ENCODE peak calls at places on chromosomes 5 and 9, in nine cellular contexts. G is GM03348; L is COR-L47; U is IMR-90; O is WTC11; Q is ascending aorta; R is activated CD4-positive, alpha-beta T cell treated with anti-CD3 and anti-CD28 coated beads, Interleukin-2, amount 10 ng/mL, durations not matched to agents 7 days and 5 days; C is LoVo; J is putamen. X is an unnamed sample.
A peak's percentile ranks its signal among the peaks of the same experiment; 100 is the strongest.

GRCh38 chr9:112532427-112532826 is 45.8 kb downstream of the KIAA1958 start:
- DNase-seq in G (peak; percentile 82), L (no peak), U (peak; percentile 80), O (no peak), Q (no peak), R (no peak), C (no peak), J (no peak), X (no peak)

GRCh38 chr9:15469862-15470261 is 40.9 kb downstream of the PSIP1 start:
- DNase-seq in G (no peak), L (no peak), U (peak; percentile 67), O (no peak), Q (no peak), R (no peak), C (no peak), J (no peak), X (no peak)

GRCh38 chr9:75181748-75182147 is 93.4 kb downstream of the OSTF1 start:
- DNase-seq in G (peak; percentile 19), L (no peak), U (peak; percentile 66), O (no peak), Q (no peak), R (no peak), C (peak; percentile 27), J (no peak), X (no peak)

GRCh38 chr9:126874546-126875314 is 14.3 kb downstream of the ZBTB34 start:
- DNase-seq in G (no peak), L (no peak), U (peak; percentile 16), O (no peak), Q (no peak), R (no peak), C (no peak), J (no peak), X (no peak)

GRCh38 chr5:108753877-108754276 is 6.2 kb downstream of the FER start:
- DNase-seq in G (peak; percentile 33), L (no peak), U (peak; percentile 72), O (no peak), Q (no peak), R (no peak), C (no peak), J (no peak), X (no peak)

GRCh38 chr5:139140631-139141071 is 57.5 kb downstream of the SIL1 start:
- DNase-seq in G (peak; percentile 71), L (no peak), U (peak; percentile 30), O (no peak), Q (no peak), R (no peak), C (no peak), J (no peak), X (peak; percentile 41)

GRCh38 chr5:69416180-69416579 is 1.3 kb downstream of the MARVELD2 start:
- DNase-seq in G (no peak), L (peak; percentile 5), U (no peak), O (no peak), Q (no peak), R (no peak), C (no peak), J (no peak), X (no peak)

GRCh38 chr5:78886650-78887230 is 98.4 kb downstream of the ARSB start:
- DNase-seq in G (peak; percentile 30), L (no peak), U (peak; percentile 23), O (no peak), Q (no peak), R (no peak), C (peak; percentile 9), J (no peak), X (no peak)

GRCh38 chr5:88251048-88251711 is 17.5 kb downstream of the TMEM161B start:
- DNase-seq in G (no peak), L (no peak), U (peak; percentile 52), O (no peak), Q (no peak), R (no peak), C (no peak), J (no peak), X (no peak)

GRCh38 chr5:151719228-151719861 is 32.6 kb upstream of the SPARC start:
- DNase-seq in G (no peak), L (no peak), U (peak; percentile 50), O (peak; percentile 43), Q (peak; percentile 71), R (peak; percentile 36), C (no peak), J (no peak), X (no peak)

GRCh38 chr5:55232194-55232984 is 1.0 kb downstream of the CCNO start:
- DNase-seq in G (no peak), L (peak; percentile 40), U (no peak), O (peak; percentile 72), Q (no peak), R (no peak), C (peak; percentile 70), J (no peak), X (no peak)

GRCh38 chr9:18970393-18970792 is 62.6 kb downstream of the SAXO1 start:
- DNase-seq in G (no peak), L (no peak), U (no peak), O (no peak), Q (no peak), R (no peak), C (no peak), J (no peak), X (no peak)

GRCh38 chr9:98410185-98410697 is 154.8 kb upstream of the TBC1D2 start:
- DNase-seq in G (peak; percentile 90), L (no peak), U (peak; percentile 80), O (peak; percentile 53), Q (no peak), R (no peak), C (no peak), J (peak; percentile 19), X (peak; percentile 26)

GRCh38 chr5:115184780-115185179 is 15.1 kb upstream of the TRIM36 start:
- DNase-seq in G (no peak), L (no peak), U (peak; percentile 9), O (no peak), Q (no peak), R (no peak), C (no peak), J (no peak), X (no peak)

GRCh38 chr5:139900546-139901250 is 105.1 kb downstream of the PSD2 start:
- DNase-seq in G (no peak), L (no peak), U (no peak), O (no peak), Q (peak; percentile 12), R (no peak), C (no peak), J (no peak), X (no peak)

GRCh38 chr5:76083555-76084495 is 642 bp downstream of the SV2C start:
- DNase-seq in G (peak; percentile 11), L (no peak), U (no peak), O (peak; percentile 54), Q (no peak), R (no peak), C (no peak), J (no peak), X (no peak)

GRCh38 chr5:168822745-168823281 is 243.6 kb upstream of the PANK3 start:
- DNase-seq in G (peak; percentile 31), L (no peak), U (peak; percentile 1), O (no peak), Q (no peak), R (no peak), C (no peak), J (peak; percentile 36), X (no peak)

GRCh38 chr9:106432631-106433030 is 430.3 kb upstream of the ZNF462 start:
- DNase-seq in G (no peak), L (no peak), U (no peak), O (no peak), Q (no peak), R (no peak), C (no peak), J (no peak), X (no peak)